ENCODE peak calls at places on chromosomes 7 and 10, in ten cellular contexts. E is mucosa of descending colon; G is HT1080; Y is ELR; J is HCEC 1CT; B is B cell; D is stimulated activated CD8-positive, alpha-beta memory T cell treated with anti-CD3 and anti-CD28 coated beads, Interleukin-4, amount 100 ng/mL, for 48 hours; X is GM20000; W is fibroblast of the conjunctiva; F is KG1. S is an unnamed sample.

GRCh38 chr7:1046722-1047679 is 2.7 kb downstream of the GPR146 start:
- DNase-seq in E (peak), G (no peak), Y (no peak), J (no peak), B (no peak), D (no peak), X (no peak), W (no peak), F (no peak), S (no peak)

GRCh38 chr7:101817930-101818698 is 688 bp downstream of the CUX1 start:
- DNase-seq in E (no peak), G (no peak), Y (peak), J (peak), B (no peak), D (no peak), X (no peak), W (no peak), F (no peak), S (peak)

GRCh38 chr7:105760549-105761447 is 115.6 kb downstream of the ATXN7L1 start:
- DNase-seq in E (no peak), G (no peak), Y (peak), J (peak), B (no peak), D (no peak), X (no peak), W (no peak), F (no peak), S (peak)

GRCh38 chr10:56547163-56547562 is 186.1 kb upstream of the ZWINT start:
- DNase-seq in E (no peak), G (no peak), Y (no peak), J (no peak), B (no peak), D (no peak), X (no peak), W (no peak), F (no peak), S (no peak)

GRCh38 chr7:36781011-36781738 is 56.9 kb upstream of the AOAH start:
- DNase-seq in E (no peak), G (no peak), Y (no peak), J (no peak), B (no peak), D (no peak), X (no peak), W (no peak), F (no peak), S (no peak)

GRCh38 chr10:23362069-23362830 is 17.7 kb upstream of the C10orf67 start:
- DNase-seq in E (no peak), G (peak), Y (no peak), J (no peak), B (no peak), D (no peak), X (no peak), W (no peak), F (no peak), S (no peak)

GRCh38 chr7:157458254-157458633 is 121.4 kb downstream of the DNAJB6 start:
- DNase-seq in E (no peak), G (no peak), Y (no peak), J (no peak), B (no peak), D (no peak), X (no peak), W (no peak), F (no peak), S (no peak)

GRCh38 chr10:101840102-101840684 is 3.4 kb downstream of the KCNIP2 start:
- DNase-seq in E (no peak), G (no peak), Y (peak), J (peak), B (no peak), D (peak), X (peak), W (no peak), F (no peak), S (no peak)

GRCh38 chr7:2530076-2530967 is 10.7 kb downstream of the LFNG start:
- DNase-seq in E (peak), G (peak), Y (peak), J (no peak), B (peak), D (peak), X (peak), W (no peak), F (peak), S (no peak)

GRCh38 chr7:43584200-43584586 is 1.3 kb downstream of the STK17A start:
- DNase-seq in E (no peak), G (peak), Y (peak), J (peak), B (no peak), D (peak), X (no peak), W (peak), F (no peak), S (peak)

GRCh38 chr7:135509589-135509838 is 388 bp downstream of the CNOT4 start:
- DNase-seq in E (no peak), G (peak), Y (no peak), J (no peak), B (no peak), D (no peak), X (no peak), W (peak), F (no peak), S (no peak)

GRCh38 chr7:140649566-140650205 is 9.1 kb upstream of the DENND2A start:
- DNase-seq in E (no peak), G (peak), Y (peak), J (peak), B (no peak), D (no peak), X (no peak), W (no peak), F (no peak), S (peak)

GRCh38 chr7:128409435-128410091 is at the start of gene IMPDH1:
- DNase-seq in E (peak), G (peak), Y (peak), J (peak), B (peak), D (peak), X (peak), W (peak), F (no peak), S (no peak)

GRCh38 chr7:94344826-94345225 is 49.9 kb upstream of the COL1A2 start:
- DNase-seq in E (no peak), G (peak), Y (peak), J (peak), B (no peak), D (no peak), X (no peak), W (no peak), F (no peak), S (peak)

GRCh38 chr7:55641273-55641691 is 69.0 kb upstream of the VOPP1 start:
- DNase-seq in E (peak), G (peak), Y (peak), J (peak), B (peak), D (peak), X (peak), W (peak), F (peak), S (peak)

GRCh38 chr7:135232720-135233119 is 918 bp upstream of the STRA8 start:
- DNase-seq in E (no peak), G (no peak), Y (peak), J (no peak), B (no peak), D (no peak), X (no peak), W (no peak), F (no peak), S (no peak)

GRCh38 chr10:12587408-12587807 is 238.1 kb downstream of the CAMK1D start:
- DNase-seq in E (no peak), G (no peak), Y (no peak), J (no peak), B (no peak), D (no peak), X (no peak), W (no peak), F (no peak), S (no peak)

GRCh38 chr7:142585425-142585824 is 163.8 kb upstream of the PRSS1 start:
- DNase-seq in E (no peak), G (no peak), Y (peak), J (no peak), B (no peak), D (no peak), X (no peak), W (no peak), F (no peak), S (no peak)

GRCh38 chr10:96380821-96381220 is 22.0 kb upstream of the OPALIN start:
- DNase-seq in E (no peak), G (peak), Y (peak), J (peak), B (no peak), D (no peak), X (no peak), W (no peak), F (no peak), S (no peak)